ENCODE peak calls at places on chromosome 9, in ten cellular contexts. P is sciatic nerve; Z is effector memory CD8-positive, alpha-beta T cell; L is renal cortical epithelial cell; N is NCI-H1105; M is iPS-NIHi11; D is H54; H is fibroblast of the aortic adventitia; Q is HT-29; F is ascending aorta. I is an unnamed sample.

GRCh38 chr9:91944711-91945110 is 5.3 kb downstream of the ROR2 start:
- DNase-seq in P (no peak), Z (no peak), L (no peak), N (no peak), M (no peak), D (no peak), H (no peak), Q (no peak), F (no peak), I (no peak)

GRCh38 chr9:115498338-115498737 is 380.4 kb upstream of the TNC start:
- DNase-seq in P (no peak), Z (no peak), L (peak), N (no peak), M (no peak), D (no peak), H (no peak), Q (peak), F (no peak), I (no peak)

GRCh38 chr9:18520395-18520794 is 46.4 kb downstream of the ADAMTSL1 start:
- DNase-seq in P (peak), Z (no peak), L (no peak), N (no peak), M (no peak), D (no peak), H (peak), Q (no peak), F (no peak), I (peak)

GRCh38 chr9:129141066-129142041 is 30.1 kb downstream of the PTPA start:
- DNase-seq in P (peak), Z (no peak), L (peak), N (no peak), M (no peak), D (no peak), H (peak), Q (peak), F (peak), I (no peak)

GRCh38 chr9:113620016-113620376 is 156.5 kb downstream of the RGS3 start:
- DNase-seq in P (no peak), Z (no peak), L (no peak), N (no peak), M (no peak), D (no peak), H (no peak), Q (no peak), F (peak), I (no peak)

GRCh38 chr9:18060304-18060934 is 413.5 kb upstream of the ADAMTSL1 start:
- DNase-seq in P (no peak), Z (no peak), L (no peak), N (no peak), M (no peak), D (no peak), H (no peak), Q (peak), F (no peak), I (peak)

GRCh38 chr9:27165067-27165466 is 56.0 kb downstream of the TEK start:
- DNase-seq in P (no peak), Z (no peak), L (no peak), N (no peak), M (no peak), D (no peak), H (no peak), Q (no peak), F (no peak), I (no peak)

GRCh38 chr9:22111176-22111870 is 102.2 kb upstream of the CDKN2B start:
- DNase-seq in P (no peak), Z (no peak), L (peak), N (no peak), M (no peak), D (no peak), H (no peak), Q (no peak), F (no peak), I (no peak)

GRCh38 chr9:37801287-37801850 is 772 bp downstream of the DCAF10 start:
- DNase-seq in P (peak), Z (no peak), L (no peak), N (no peak), M (peak), D (no peak), H (peak), Q (peak), F (no peak), I (no peak)

GRCh38 chr9:98850851-98851729 is 43.6 kb downstream of the GALNT12 start:
- DNase-seq in P (no peak), Z (no peak), L (no peak), N (no peak), M (peak), D (no peak), H (no peak), Q (no peak), F (no peak), I (no peak)

GRCh38 chr9:106916491-106917235 is 53.7 kb downstream of the ZNF462 start:
- DNase-seq in P (no peak), Z (no peak), L (peak), N (no peak), M (peak), D (peak), H (peak), Q (peak), F (no peak), I (no peak)

GRCh38 chr9:14440062-14440461 is 126.1 kb upstream of the NFIB start:
- DNase-seq in P (no peak), Z (no peak), L (no peak), N (no peak), M (no peak), D (no peak), H (no peak), Q (no peak), F (no peak), I (peak)

GRCh38 chr9:911003-911402 is 65.5 kb upstream of the DMRT3 start:
- DNase-seq in P (no peak), Z (no peak), L (no peak), N (no peak), M (peak), D (no peak), H (no peak), Q (peak), F (no peak), I (no peak)